ENCODE peak calls at places on chromosomes 6 and 20, in seven cellular contexts. J, Y, F, I, Z, T and H are unnamed samples.

GRCh38 chr6:111757342-111757741 is 115.9 kb downstream of the FYN start:
- DNase-seq in Z (no peak), T (peak), I (no peak), Y (no peak), J (no peak), F (peak), H (no peak)

GRCh38 chr6:15528870-15529269 is 134.0 kb downstream of the DTNBP1 start:
- DNase-seq in Z (no peak), I (no peak), F (no peak), Y (no peak), J (no peak), T (no peak), H (no peak)

GRCh38 chr6:148760568-148761531 is 14.0 kb downstream of the UST start:
- DNase-seq in Y (peak), F (peak), T (no peak), I (peak), J (peak), Z (no peak), H (no peak)

GRCh38 chr6:83221886-83222479 is 28.8 kb downstream of the RWDD2A start:
- DNase-seq in Y (no peak), Z (peak), J (no peak), T (peak), I (no peak), F (peak), H (no peak)

GRCh38 chr6:164045082-164045481 is 630.6 kb downstream of the QKI start:
- DNase-seq in Z (no peak), I (no peak), J (no peak), T (no peak), F (no peak), Y (no peak), H (no peak)

GRCh38 chr20:55978550-55978949 is 26.8 kb downstream of the CBLN4 start:
- DNase-seq in T (no peak), J (no peak), Y (no peak), Z (no peak), F (no peak), I (no peak), H (no peak)

GRCh38 chr6:115891111-115891669 is 169.5 kb downstream of the FRK start:
- DNase-seq in T (no peak), I (no peak), J (no peak), F (peak), Y (no peak), Z (no peak), H (no peak)

GRCh38 chr6:14337157-14337556 is 219.6 kb downstream of the CD83 start:
- DNase-seq in Z (no peak), I (no peak), J (no peak), Y (no peak), F (peak), T (no peak), H (no peak)

GRCh38 chr6:31352497-31353368 is 4.2 kb downstream of the HLA-B start:
- DNase-seq in J (no peak), Y (no peak), T (no peak), Z (no peak), I (no peak), F (no peak), H (no peak)

GRCh38 chr20:59603727-59604608 is at the start of gene PHACTR3:
- DNase-seq in I (no peak), F (no peak), T (no peak), Y (peak), J (no peak), Z (no peak), H (peak)

GRCh38 chr20:32035398-32035852 is 16.6 kb upstream of the HCK start:
- DNase-seq in I (no peak), F (no peak), J (no peak), T (no peak), Y (no peak), Z (no peak), H (no peak)

GRCh38 chr6:36544228-36544627 is 3.1 kb downstream of the STK38 start:
- DNase-seq in J (no peak), T (no peak), Z (no peak), Y (peak), I (no peak), F (no peak), H (no peak)

GRCh38 chr20:47154089-47154488 is 202.4 kb downstream of the ZMYND8 start:
- DNase-seq in Z (no peak), T (no peak), I (no peak), Y (no peak), J (no peak), F (no peak), H (no peak)

GRCh38 chr6:132161283-132161682 is 210.1 kb upstream of the CCN2 start:
- DNase-seq in J (no peak), T (peak), Y (no peak), F (peak), I (no peak), Z (peak), H (no peak)

GRCh38 chr6:139577991-139578604 is 203.7 kb upstream of the CITED2 start:
- DNase-seq in Z (no peak), T (no peak), J (no peak), F (peak), Y (no peak), I (no peak), H (no peak)

GRCh38 chr20:10652660-10653191 is 21.1 kb downstream of the JAG1 start:
- DNase-seq in J (no peak), Z (no peak), T (peak), I (no peak), Y (no peak), F (peak), H (no peak)

GRCh38 chr20:58987790-58988564 is 6.9 kb downstream of the NELFCD start:
- DNase-seq in T (no peak), I (peak), F (no peak), Y (no peak), J (no peak), Z (no peak), H (no peak)

GRCh38 chr20:43766395-43766794 is 39.6 kb upstream of the GTSF1L start:
- DNase-seq in Z (no peak), Y (no peak), I (no peak), F (no peak), J (no peak), T (no peak), H (no peak)

GRCh38 chr6:168428052-168428829 is 12.7 kb upstream of the SMOC2 start:
- DNase-seq in F (no peak), Y (no peak), T (no peak), J (no peak), Z (no peak), I (no peak), H (no peak)

GRCh38 chr20:11153819-11154218 is 480.0 kb upstream of the JAG1 start:
- DNase-seq in Y (no peak), Z (no peak), I (no peak), T (no peak), F (peak), J (no peak), H (no peak)

GRCh38 chr6:159969921-159970320 is 1.0 kb downstream of the IGF2R start:
- DNase-seq in F (peak), Z (no peak), I (peak), Y (peak), T (peak), J (no peak), H (peak)

GRCh38 chr6:11222385-11223277 is 9.8 kb downstream of the NEDD9 start:
- DNase-seq in T (peak), F (no peak), Z (no peak), I (no peak), J (no peak), Y (no peak), H (no peak)

GRCh38 chr6:133833905-133834304 is 55.0 kb upstream of the TCF21 start:
- DNase-seq in F (no peak), Z (no peak), J (no peak), I (peak), Y (no peak), T (no peak), H (no peak)

GRCh38 chr6:69424581-69424980 is 372.2 kb downstream of the LMBRD1 start:
- DNase-seq in J (no peak), Z (no peak), Y (no peak), I (no peak), T (no peak), F (no peak), H (peak)

GRCh38 chr6:141354191-141354950 is 778.4 kb upstream of the GJE1 start:
- DNase-seq in Y (no peak), J (no peak), I (no peak), Z (no peak), T (no peak), F (no peak), H (no peak)

GRCh38 chr20:9332783-9333482 is 181.5 kb upstream of the LAMP5 start:
- DNase-seq in F (no peak), Y (no peak), Z (no peak), J (no peak), T (no peak), I (no peak), H (no peak)

GRCh38 chr20:9331707-9332435 is 182.5 kb upstream of the LAMP5 start:
- DNase-seq in J (no peak), I (no peak), Y (no peak), F (no peak), T (no peak), Z (no peak), H (no peak)

GRCh38 chr20:9338101-9338500 is 176.3 kb upstream of the LAMP5 start:
- DNase-seq in T (no peak), Z (no peak), F (no peak), Y (no peak), J (no peak), I (no peak), H (no peak)

GRCh38 chr20:9330151-9330550 is 184.2 kb upstream of the LAMP5 start:
- DNase-seq in I (no peak), Y (no peak), J (no peak), Z (no peak), T (no peak), F (no peak), H (no peak)

DNA sequence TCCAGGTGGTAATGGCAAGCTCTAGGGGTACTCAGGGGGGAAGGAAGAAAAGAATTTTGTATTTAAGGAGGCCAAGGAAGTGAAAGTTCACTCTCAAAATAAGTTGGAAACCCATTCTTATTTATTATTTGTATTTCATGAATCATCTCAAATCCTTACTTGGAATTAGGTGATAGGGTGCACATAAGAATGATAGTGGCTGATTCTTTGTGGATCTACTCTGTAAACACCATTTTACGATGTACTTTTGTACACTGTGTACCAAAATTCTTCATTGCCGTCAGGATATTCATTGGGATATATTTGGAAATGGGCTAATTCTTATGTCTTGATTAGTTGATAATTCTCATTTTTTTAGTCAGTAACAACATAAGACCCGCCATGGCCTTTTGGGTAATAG is 179.5 kb upstream of the LAMP5 start:
- DNase-seq in I (no peak), Y (no peak), Z (no peak), T (no peak), J (no peak), F (no peak), H (no peak)
- H3K27ac ChIP-seq in I (no peak), Y (no peak), Z (no peak), T (no peak), J (no peak), F (no peak), H (no peak)

DNA sequence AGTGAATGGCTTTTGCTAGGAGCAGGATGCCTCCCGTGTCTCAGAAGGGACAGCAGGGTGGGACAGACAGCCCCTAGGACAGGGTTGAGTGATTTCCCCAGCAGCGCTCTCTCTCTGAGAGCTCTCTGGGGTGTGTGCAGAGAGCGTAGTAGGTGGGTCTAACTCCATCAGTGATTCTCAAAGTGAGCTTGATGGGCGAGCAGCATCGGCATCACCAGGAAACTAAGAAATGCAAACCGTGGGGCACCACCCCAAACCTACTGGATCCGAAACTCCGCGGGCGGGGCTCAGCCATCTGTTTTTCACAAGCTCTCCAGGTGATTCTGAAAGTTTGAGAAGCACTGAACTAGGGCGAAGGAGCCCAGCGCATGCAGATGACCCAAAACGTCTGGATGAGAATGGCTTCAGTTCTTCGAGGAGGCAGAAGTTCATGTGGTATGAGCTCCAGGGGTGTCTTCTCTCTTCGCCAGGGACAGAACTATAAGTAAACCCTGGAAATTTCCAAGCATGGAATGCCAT is 119.6 kb upstream of the RNF24 start:
- DNase-seq in Z (peak), T (no peak), J (no peak), I (no peak), F (no peak), Y (no peak), H (no peak)
- H3K27ac ChIP-seq in Z (peak), T (peak), J (no peak), I (no peak), F (peak), Y (no peak), H (no peak)

DNA sequence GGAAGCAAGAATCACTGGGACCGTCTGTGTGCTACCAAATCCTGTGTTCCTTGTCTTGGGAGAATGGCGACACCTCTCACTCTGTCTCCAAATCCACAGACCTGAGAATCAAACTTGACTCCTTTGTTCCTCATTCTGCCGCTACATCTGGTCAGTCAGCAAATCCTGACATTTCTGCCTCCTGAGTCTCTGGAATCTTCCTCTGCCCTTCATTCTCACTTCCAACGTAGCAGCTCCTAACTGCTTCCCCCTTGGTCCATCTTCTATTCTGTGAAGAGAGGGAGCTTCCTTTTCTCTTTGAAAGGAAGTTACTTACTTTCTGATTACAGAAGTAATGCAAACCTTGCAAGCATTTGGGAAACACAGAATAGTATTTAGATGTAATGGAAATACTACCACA is 37.7 kb downstream of the SYTL3 start:
- DNase-seq in J (no peak), Y (no peak), I (no peak), Z (no peak), F (no peak), T (no peak), H (no peak)
- H3K27ac ChIP-seq in J (no peak), Y (no peak), I (no peak), Z (no peak), F (no peak), T (no peak), H (no peak)

GRCh38 chr20:14959506-14960493 is 622.4 kb upstream of the FLRT3 start:
- DNase-seq in F (no peak), I (no peak), Y (no peak), Z (peak), T (no peak), J (no peak), H (no peak)
- H3K27ac ChIP-seq in F (no peak), I (no peak), Y (no peak), Z (peak), T (no peak), J (no peak), H (no peak)